ENCODE peak calls at places on chromosomes 13 and 19, in five cellular contexts. G, E, V, T and W are unnamed samples. For H3K4me1, the result is how much of the 10 kb centered on the place peaks cover.

GRCh38 chr19:8900421-8900820 is 68.2 kb downstream of the MBD3L1 start:
- DNase-seq in G (no peak), E (no peak), V (no peak), T (no peak), W (no peak)

GRCh38 chr13:83536941-83537340 is 345.3 kb downstream of the SLITRK1 start:
- DNase-seq in G (no peak), E (no peak), V (no peak), T (no peak), W (no peak)

GRCh38 chr19:56721714-56722113 is 50.2 kb upstream of the ZNF835 start:
- DNase-seq in G (no peak), E (no peak), V (no peak), T (no peak), W (no peak)

GRCh38 chr19:30999726-31000125 is 349.5 kb downstream of the TSHZ3 start:
- DNase-seq in G (no peak), E (no peak), V (no peak), T (no peak), W (no peak)

GRCh38 chr13:73870970-73871935 is 263.0 kb downstream of the KLF12 start:
- DNase-seq in G (no peak), E (peak), V (peak), T (no peak), W (peak)

GRCh38 chr13:93959796-93960533 is 519.5 kb downstream of the DCT start:
- DNase-seq in G (no peak), E (peak), V (no peak), T (no peak), W (no peak)

GRCh38 chr19:38004100-38004504 is 97.1 kb downstream of the SIPA1L3 start:
- DNase-seq in G (no peak), E (no peak), V (no peak), T (no peak), W (no peak)

GRCh38 chr13:28751210-28751935 is 32.6 kb upstream of the SLC46A3 start:
- DNase-seq in G (no peak), E (no peak), V (no peak), T (no peak), W (no peak)

GRCh38 chr13:110713981-110714797 is 689 bp downstream of the ING1 start:
- DNase-seq in G (peak), E (peak), V (peak), T (peak), W (no peak)

GRCh38 chr19:35141627-35142401 is 1.2 kb upstream of the FXYD7 start:
- DNase-seq in G (no peak), E (no peak), V (peak), T (no peak), W (no peak)

GRCh38 chr13:67330149-67330548 is 100.0 kb upstream of the PCDH9 start:
- DNase-seq in G (no peak), E (no peak), V (no peak), T (no peak), W (no peak)

GRCh38 chr19:40231544-40232424 is 5.3 kb upstream of the CCNP start:
- DNase-seq in G (no peak), E (no peak), V (peak), T (no peak), W (peak)

GRCh38 chr13:76621726-76622125 is 264.5 kb downstream of the KCTD12 start:
- DNase-seq in G (no peak), E (no peak), V (no peak), T (no peak), W (no peak)

GRCh38 chr13:110961959-110962358 is 47.1 kb upstream of the ANKRD10 start:
- DNase-seq in G (no peak), E (no peak), V (no peak), T (no peak), W (no peak)

GRCh38 chr19:28488006-28488405 is 724.9 kb downstream of the UQCRFS1 start:
- DNase-seq in G (no peak), E (no peak), V (no peak), T (no peak), W (no peak)

GRCh38 chr13:45047394-45048328 is 58.3 kb downstream of the GPALPP1 start:
- DNase-seq in G (peak), E (peak), V (peak), T (peak), W (peak)

GRCh38 chr19:37695144-37695899 is 24.2 kb downstream of the ZNF607 start:
- DNase-seq in G (no peak), E (no peak), V (no peak), T (no peak), W (no peak)

GRCh38 chr19:46288896-46289588 is 7.8 kb upstream of the HIF3A start:
- DNase-seq in G (no peak), E (peak), V (peak), T (no peak), W (no peak)

GRCh38 chr19:5691205-5691929 is 1.3 kb downstream of the RPL36 start:
- DNase-seq in G (peak), E (peak), V (peak), T (no peak), W (no peak)

GRCh38 chr19:8866344-8866743 is 34.2 kb downstream of the MBD3L1 start:
- DNase-seq in G (no peak), E (no peak), V (no peak), T (no peak), W (no peak)

GRCh38 chr13:80873589-80873988 is 532.7 kb upstream of the SPRY2 start:
- DNase-seq in G (no peak), E (no peak), V (no peak), T (no peak), W (no peak)

GRCh38 chr13:21885714-21886224 is 214.9 kb downstream of the FGF9 start:
- DNase-seq in G (no peak), E (no peak), V (no peak), T (no peak), W (no peak)

GRCh38 chr19:16400911-16401675 is 70.7 kb downstream of the EPS15L1 start:
- DNase-seq in G (no peak), E (peak), V (peak), T (no peak), W (no peak)

GRCh38 chr19:56930647-56931592 is 90.4 kb upstream of the PEG3 start:
- DNase-seq in G (no peak), E (no peak), V (no peak), T (no peak), W (no peak)

GRCh38 chr13:26219726-26220125 is 2.4 kb downstream of the RNF6 start:
- DNase-seq in G (no peak), E (peak), V (no peak), T (no peak), W (no peak)

GRCh38 chr13:44306401-44307192 is 67.0 kb upstream of the SERP2 start:
- DNase-seq in G (no peak), E (peak), V (peak), T (peak), W (no peak)

GRCh38 chr19:3636506-3636905 is 9.9 kb upstream of the CACTIN start:
- DNase-seq in G (no peak), E (no peak), V (no peak), T (no peak), W (no peak)

GRCh38 chr13:51861728-51862300 is at the start of gene CCDC70:
- DNase-seq in G (no peak), E (peak), V (no peak), T (no peak), W (no peak)

GRCh38 chr13:48222358-48223015 is 10.5 kb upstream of the ITM2B start:
- DNase-seq in G (no peak), E (peak), V (peak), T (no peak), W (no peak)

GRCh38 chr13:85538957-85539356 is 260.3 kb downstream of the SLITRK6 start:
- DNase-seq in G (no peak), E (no peak), V (no peak), T (no peak), W (no peak)

GRCh38 chr19:53608381-53608780 is 23.4 kb upstream of the DPRX start:
- DNase-seq in G (no peak), E (no peak), V (no peak), T (no peak), W (no peak)

GRCh38 chr13:26386026-26386425 is 132.1 kb downstream of the CDK8 start:
- DNase-seq in G (no peak), E (no peak), V (no peak), T (no peak), W (no peak)

GRCh38 chr13:65112123-65113075 is 2117.7 kb downstream of the PCDH9 start:
- DNase-seq in G (no peak), E (peak), V (no peak), T (no peak), W (no peak)

GRCh38 chr19:49570138-49570856 is 10.1 kb downstream of the NOSIP start:
- DNase-seq in G (no peak), E (peak), V (peak), T (peak), W (no peak)

DNA sequence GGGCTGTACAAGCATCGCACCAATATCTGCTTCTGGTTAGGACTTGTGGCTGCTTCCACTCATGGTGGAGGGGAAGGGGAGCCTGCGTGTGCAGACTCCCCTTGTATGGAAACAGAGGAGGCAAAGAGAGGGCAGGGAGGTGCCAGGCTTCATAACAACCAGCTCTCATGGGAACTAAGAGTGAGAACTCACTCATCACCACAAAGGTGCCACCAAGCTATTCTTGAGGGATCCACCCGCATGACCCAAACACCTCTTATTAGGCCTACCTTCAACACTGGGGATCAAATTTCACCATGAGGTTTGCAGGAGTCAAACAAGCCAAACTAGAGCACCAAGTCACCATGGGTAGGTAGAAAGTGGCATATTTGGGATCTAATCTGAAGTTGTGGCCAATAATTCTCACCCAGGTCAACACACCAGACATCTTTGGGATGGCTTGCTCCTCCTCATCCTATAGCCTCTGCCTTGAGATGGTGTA is 46.4 kb downstream of the RUBCNL start:
- DNase-seq in G (no peak), E (no peak), V (no peak), T (no peak), W (no peak)
- H3K4me1 ChIP-seq in G (under half), E (under half), V (under half), T (under half), W (under half)

DNA sequence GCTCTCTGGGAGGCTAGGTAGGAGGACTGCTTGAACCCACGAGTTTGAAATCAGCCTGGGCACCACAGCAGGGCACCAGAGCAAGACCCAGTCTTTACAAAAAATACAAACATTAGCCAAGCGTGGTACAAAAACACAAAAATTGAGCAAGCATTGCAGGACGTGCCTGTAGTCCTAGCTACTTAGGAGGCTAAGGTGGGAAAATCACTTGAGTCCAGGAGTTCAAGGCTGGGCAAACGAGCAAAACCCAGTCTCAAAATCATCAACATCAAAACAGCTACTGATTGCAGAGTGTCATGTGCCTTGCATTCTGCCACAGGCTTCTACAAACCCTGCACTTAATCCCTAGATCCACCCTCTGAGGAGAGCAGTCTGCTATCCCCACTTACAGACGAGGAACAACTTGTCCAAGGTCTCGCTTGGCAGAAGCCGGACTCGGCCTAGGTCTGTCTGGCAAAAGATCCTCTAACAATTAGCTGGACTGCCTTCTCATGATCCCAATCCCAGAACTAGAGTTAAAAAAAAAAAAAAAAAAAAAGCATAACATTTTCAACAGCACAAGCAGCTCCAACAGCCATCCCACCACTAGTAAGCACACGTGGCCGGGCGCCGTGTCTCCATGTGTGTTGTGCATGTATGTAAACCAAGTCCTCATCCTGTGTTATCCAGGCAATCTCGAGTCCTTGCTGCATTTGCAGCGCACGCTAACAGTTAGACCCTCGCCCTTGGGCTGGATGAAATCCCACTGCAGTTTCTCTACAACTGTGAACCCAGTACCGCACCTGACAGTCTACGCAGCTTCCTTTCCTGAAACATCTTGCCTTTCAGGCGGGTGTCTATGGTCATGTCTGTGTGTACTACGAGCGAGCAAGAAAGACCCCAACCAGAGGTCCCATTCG is 2.0 kb downstream of the PPP6R1 start:
- DNase-seq in G (no peak), E (no peak), V (no peak), T (no peak), W (no peak)
- H3K27ac ChIP-seq in G (peak), E (no peak), V (no peak), T (peak), W (no peak)

DNA sequence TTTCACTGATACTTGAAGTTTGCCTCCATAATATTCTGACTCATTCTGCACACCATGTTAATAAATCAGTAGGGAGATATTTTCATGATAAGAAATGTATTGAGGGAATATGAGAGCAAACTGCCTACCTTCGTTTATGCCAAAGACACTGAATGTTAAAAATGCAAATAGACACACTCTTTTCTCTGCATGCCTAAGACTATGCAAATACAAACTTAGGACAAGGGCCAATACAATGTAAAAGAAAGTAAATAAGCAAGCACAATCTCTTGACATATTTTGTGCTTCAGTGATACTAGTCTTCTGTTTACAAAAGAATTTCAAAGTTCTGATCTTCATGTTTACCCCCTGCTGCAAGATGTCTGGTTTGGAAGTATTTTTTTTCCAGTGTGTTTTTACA is 253.1 kb downstream of the LIG4 start:
- DNase-seq in G (no peak), E (no peak), V (no peak), T (no peak), W (no peak)
- H3K4me3 ChIP-seq in G (no peak), E (no peak), V (no peak), T (no peak), W (no peak)

DNA sequence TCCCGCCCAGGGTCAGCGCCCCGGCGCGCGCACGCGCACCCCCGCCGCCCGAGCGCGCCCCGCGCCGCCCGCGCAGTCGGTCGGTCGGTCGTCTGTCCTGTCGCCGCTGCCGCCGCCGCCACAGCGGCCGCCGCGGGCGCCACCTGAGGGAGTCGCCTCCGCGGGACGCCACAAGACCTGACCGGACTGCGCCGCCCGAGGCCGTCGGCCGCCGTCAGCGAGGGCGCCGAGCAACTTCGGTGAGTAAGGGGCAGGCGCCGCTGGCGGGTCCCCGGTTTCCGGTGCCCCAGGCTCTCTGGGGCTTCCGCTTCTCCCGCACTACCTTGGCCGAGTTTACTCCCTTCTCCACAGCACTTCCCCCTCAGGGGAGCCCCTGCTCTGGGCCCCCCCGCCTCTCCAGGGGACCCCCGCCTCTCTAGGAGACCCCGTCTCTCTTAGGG is 19.6 kb upstream of the GATAD2A start:
- DNase-seq in G (no peak), E (no peak), V (no peak), T (no peak), W (no peak)
- H3K4me1 ChIP-seq in G (under half), E (under half), V (under half), T (under half), W (under half)

GRCh38 chr19:663682-664117 is 686 bp upstream of the RNF126 start:
- DNase-seq in G (no peak), E (no peak), V (no peak), T (no peak), W (no peak)
- H3K27ac ChIP-seq in G (peak), E (peak), V (peak), T (peak), W (no peak)

GRCh38 chr19:47891622-47891922 is 5.5 kb upstream of the SULT2A1 start:
- DNase-seq in G (no peak), E (no peak), V (no peak), T (no peak), W (no peak)
- H3K4me3 ChIP-seq in G (no peak), E (no peak), V (no peak), T (no peak), W (no peak)

GRCh38 chr19:51107406-51108065 is 673 bp downstream of the CTU1 start:
- DNase-seq in G (no peak), E (peak), V (no peak), T (no peak), W (no peak)
- H3K4me1 ChIP-seq in G (under half), E (under half), V (under half), T (under half), W (under half)